ENCODE peak calls at places on chromosome 10, in ten cellular contexts. K is GM04503; J is naive thymus-derived CD4-positive, alpha-beta T cell; E is tibial artery; Y is AG04450; H is stimulated activated CD8-positive, alpha-beta memory T cell treated with anti-CD3 and anti-CD28 coated beads, Interleukin-2, amount 100 ng/mL, for 48 hours; S is IMR-90; A is neural progenitor cell; L is stimulated activated CD4-positive, alpha-beta T cell treated with anti-CD3 and anti-CD28 coated beads, Interleukin-1b, Interleukin-23, amount 100 ng/mL, for 24 hours; N is NCI-H1092. Q is an unnamed sample.

GRCh38 chr10:50469778-50470193 is 154.0 kb downstream of the SGMS1 start:
- DNase-seq in N (no peak), L (no peak), H (no peak), S (no peak), Y (no peak), J (no peak), A (no peak), E (no peak), K (no peak), Q (no peak)

GRCh38 chr10:78224602-78225001 is 190.9 kb downstream of the RPS24 start:
- DNase-seq in H (no peak), S (peak; percentile 83), A (no peak), K (no peak), Y (peak; percentile 34), E (no peak), N (no peak), J (no peak), L (no peak), Q (no peak)

GRCh38 chr10:2137549-2138174 is 400.3 kb upstream of the ADARB2 start:
- DNase-seq in H (no peak), E (no peak), A (peak; percentile 49), N (peak; percentile 48), J (no peak), S (no peak), K (no peak), Y (no peak), L (no peak), Q (peak; percentile 7)

GRCh38 chr10:130050008-130050407 is 60.6 kb downstream of the C10orf143 start:
- DNase-seq in A (no peak), J (no peak), L (no peak), S (no peak), K (no peak), E (no peak), H (no peak), N (no peak), Y (no peak), Q (no peak)

GRCh38 chr10:23173549-23174074 is 18.5 kb upstream of the PTF1A start:
- DNase-seq in A (peak; percentile 69), L (no peak), J (no peak), S (no peak), Y (no peak), N (no peak), K (no peak), E (no peak), H (no peak), Q (no peak)

GRCh38 chr10:4775808-4776207 is 50.2 kb upstream of the AKR1E2 start:
- DNase-seq in K (peak; percentile 87), N (no peak), A (no peak), J (no peak), Y (no peak), H (no peak), E (no peak), L (no peak), S (peak; percentile 54), Q (no peak)

GRCh38 chr10:58797356-58797755 is 284.7 kb downstream of the BICC1 start:
- DNase-seq in H (no peak), Y (no peak), N (no peak), K (no peak), A (no peak), E (no peak), J (no peak), L (no peak), S (peak; percentile 42), Q (no peak)

GRCh38 chr10:86392723-86393094 is 26.1 kb upstream of the GRID1 start:
- DNase-seq in K (no peak), S (no peak), Y (no peak), L (no peak), J (no peak), E (no peak), N (no peak), A (no peak), H (no peak), Q (no peak)

GRCh38 chr10:63631971-63632370 is 110.8 kb downstream of the REEP3 start:
- DNase-seq in S (no peak), J (no peak), Y (no peak), H (no peak), N (no peak), K (peak; percentile 27), A (no peak), L (no peak), E (no peak), Q (no peak)

GRCh38 chr10:31591569-31591968 is 272.6 kb downstream of the ZEB1 start:
- DNase-seq in E (no peak), N (no peak), S (no peak), J (no peak), A (no peak), L (no peak), Y (no peak), K (no peak), H (no peak), Q (no peak)

GRCh38 chr10:3323865-3324498 is 151.4 kb upstream of the PITRM1 start:
- DNase-seq in N (no peak), S (no peak), L (no peak), H (no peak), A (no peak), K (peak; percentile 47), Y (no peak), E (no peak), J (no peak), Q (no peak)

GRCh38 chr10:121409466-121410104 is 188.7 kb downstream of the FGFR2 start:
- DNase-seq in L (no peak), S (no peak), H (no peak), Y (no peak), K (no peak), N (no peak), A (no peak), J (no peak), E (no peak), Q (no peak)

GRCh38 chr10:16440396-16441105 is 3.7 kb downstream of the PTER start:
- DNase-seq in N (no peak), A (no peak), S (no peak), L (no peak), K (no peak), Y (no peak), H (no peak), J (no peak), E (no peak), Q (no peak)

GRCh38 chr10:63217120-63217605 is 84.0 kb downstream of the NRBF2 start:
- DNase-seq in S (peak; percentile 77), K (no peak), J (peak; percentile 47), Y (no peak), H (no peak), A (peak; percentile 61), N (no peak), E (no peak), L (no peak), Q (peak; percentile 66)

GRCh38 chr10:13998090-13998838 is 332.5 kb downstream of the FRMD4A start:
- DNase-seq in J (no peak), Y (no peak), H (no peak), E (no peak), K (no peak), S (no peak), L (no peak), A (no peak), N (no peak), Q (no peak)

GRCh38 chr10:117532003-117532385 is 10.6 kb upstream of the EMX2 start:
- DNase-seq in E (no peak), A (no peak), Y (no peak), J (no peak), K (no peak), H (no peak), S (no peak), L (no peak), N (no peak), Q (no peak)

GRCh38 chr10:101826852-101827434 is 8.7 kb upstream of the OGA start:
- DNase-seq in H (no peak), S (no peak), L (no peak), N (no peak), K (no peak), E (no peak), J (no peak), A (no peak), Y (no peak), Q (no peak)

GRCh38 chr10:110029448-110029847 is 21.7 kb downstream of the ADD3 start:
- DNase-seq in J (no peak), L (no peak), Y (no peak), K (peak; percentile 41), E (no peak), N (no peak), S (peak; percentile 42), A (no peak), H (no peak), Q (no peak)

GRCh38 chr10:15460661-15461060 is 89.6 kb upstream of the FAM171A1 start:
- DNase-seq in Y (no peak), H (no peak), J (no peak), S (no peak), L (no peak), E (no peak), N (no peak), A (no peak), K (no peak), Q (no peak)

GRCh38 chr10:34281661-34282060 is 533.4 kb downstream of the PARD3 start:
- DNase-seq in J (no peak), H (no peak), L (no peak), K (no peak), Y (no peak), E (no peak), N (no peak), S (no peak), A (no peak), Q (no peak)

GRCh38 chr10:114239117-114239993 is at the start of gene VWA2:
- DNase-seq in N (peak; percentile 54), J (no peak), S (no peak), E (no peak), H (peak; percentile 14), K (no peak), L (peak; percentile 15), A (peak; percentile 76), Y (no peak), Q (no peak)

GRCh38 chr10:131934769-131935168 is 34.0 kb downstream of the PPP2R2D start:
- DNase-seq in E (no peak), K (no peak), L (no peak), Y (no peak), S (no peak), J (no peak), A (no peak), H (no peak), N (no peak), Q (no peak)

GRCh38 chr10:13921941-13922340 is 335.2 kb downstream of the PRPF18 start:
- DNase-seq in E (no peak), J (no peak), L (no peak), A (no peak), S (no peak), Y (no peak), H (no peak), N (no peak), K (no peak), Q (no peak)

GRCh38 chr10:132676193-132676891 is 109.6 kb downstream of the NKX6-2 start:
- DNase-seq in K (no peak), S (no peak), J (no peak), A (no peak), L (no peak), E (peak; percentile 4), N (no peak), Y (no peak), H (no peak), Q (no peak)

GRCh38 chr10:13184726-13185514 is 23.6 kb downstream of the MCM10 start:
- DNase-seq in E (no peak), K (no peak), S (no peak), L (no peak), Y (no peak), A (no peak), J (no peak), N (peak; percentile 20), H (no peak), Q (no peak)

GRCh38 chr10:47441973-47442750 is 41.8 kb downstream of the ANXA8 start:
- DNase-seq in S (no peak), H (no peak), K (no peak), A (no peak), Y (no peak), N (no peak), J (no peak), L (no peak), E (no peak), Q (no peak)

GRCh38 chr10:118904284-118904683 is 125.2 kb upstream of the NANOS1 start:
- DNase-seq in Y (no peak), K (no peak), J (no peak), N (no peak), S (no peak), L (no peak), H (no peak), A (no peak), E (no peak), Q (no peak)

GRCh38 chr10:17199351-17199804 is 2.1 kb downstream of the TRDMT1 start:
- DNase-seq in S (peak; percentile 70), Y (no peak), K (no peak), L (no peak), H (no peak), N (no peak), J (no peak), E (no peak), A (peak; percentile 16), Q (no peak)

Q was measured in globus pallidus.